ENCODE peak calls at places on chromosome 17, in ten cellular contexts. Q, A, I, M, C, W, E, J, S and L are unnamed samples.

GRCh38 chr17:14157822-14158221 is 78.8 kb downstream of the CDRT15 start:
- DNase-seq in Q (no peak), A (no peak), I (no peak), M (no peak), C (no peak), W (no peak), E (no peak), J (no peak), S (no peak), L (no peak)

GRCh38 chr17:37488607-37489196 is 989 bp upstream of the DUSP14 start:
- DNase-seq in Q (peak), A (peak), I (peak), M (peak), C (peak), W (peak), E (no peak), J (peak), S (peak), L (no peak)

GRCh38 chr17:46964315-46965265 is 14.5 kb downstream of the RPRML start:
- DNase-seq in Q (peak), A (no peak), I (no peak), M (no peak), C (peak), W (peak), E (peak), J (no peak), S (no peak), L (no peak)

GRCh38 chr17:29115906-29116651 is 64.1 kb downstream of the MYO18A start:
- DNase-seq in Q (no peak), A (no peak), I (peak), M (no peak), C (peak), W (peak), E (peak), J (no peak), S (no peak), L (peak)

GRCh38 chr17:60522889-60523626 is 3.0 kb downstream of the APPBP2 start:
- DNase-seq in Q (no peak), A (no peak), I (no peak), M (no peak), C (no peak), W (peak), E (peak), J (no peak), S (no peak), L (no peak)

GRCh38 chr17:35890774-35891155 is 10.6 kb upstream of the CCL5 start:
- DNase-seq in Q (no peak), A (no peak), I (peak), M (no peak), C (no peak), W (no peak), E (no peak), J (no peak), S (no peak), L (peak)

GRCh38 chr17:58741121-58741625 is 14.5 kb upstream of the PPM1E start:
- DNase-seq in Q (no peak), A (no peak), I (no peak), M (no peak), C (no peak), W (peak), E (no peak), J (no peak), S (no peak), L (no peak)

GRCh38 chr17:8019161-8019560 is 16.7 kb downstream of the GUCY2D start:
- DNase-seq in Q (no peak), A (no peak), I (no peak), M (no peak), C (peak), W (no peak), E (no peak), J (no peak), S (no peak), L (no peak)

GRCh38 chr17:17151962-17152361 is 54.2 kb downstream of the PLD6 start:
- DNase-seq in Q (peak), A (peak), I (peak), M (peak), C (no peak), W (peak), E (no peak), J (peak), S (peak), L (no peak)

GRCh38 chr17:7703584-7704574 is 1.1 kb upstream of the EFNB3 start:
- DNase-seq in Q (peak), A (peak), I (peak), M (no peak), C (peak), W (peak), E (peak), J (no peak), S (peak), L (peak)

GRCh38 chr17:46794318-46794717 is 24.2 kb downstream of the WNT3 start:
- DNase-seq in Q (no peak), A (no peak), I (no peak), M (no peak), C (no peak), W (no peak), E (no peak), J (no peak), S (no peak), L (no peak)

GRCh38 chr17:49090885-49091594 is 41.5 kb upstream of the B4GALNT2 start:
- DNase-seq in Q (no peak), A (no peak), I (no peak), M (no peak), C (no peak), W (no peak), E (no peak), J (no peak), S (no peak), L (no peak)

GRCh38 chr17:69960755-69961154 is 114.3 kb upstream of the KCNJ16 start:
- DNase-seq in Q (no peak), A (peak), I (peak), M (peak), C (no peak), W (no peak), E (no peak), J (peak), S (peak), L (no peak)

GRCh38 chr17:75345514-75346167 is 56.4 kb upstream of the SLC25A19 start:
- DNase-seq in Q (no peak), A (no peak), I (no peak), M (no peak), C (peak), W (no peak), E (no peak), J (no peak), S (no peak), L (peak)

GRCh38 chr17:1082579-1082978 is 85.7 kb downstream of the TIMM22 start:
- DNase-seq in Q (no peak), A (no peak), I (peak), M (no peak), C (no peak), W (no peak), E (no peak), J (no peak), S (no peak), L (no peak)

GRCh38 chr17:56754523-56755208 is 79.1 kb downstream of the C17orf67 start:
- DNase-seq in Q (peak), A (no peak), I (no peak), M (no peak), C (peak), W (peak), E (no peak), J (no peak), S (no peak), L (peak)

GRCh38 chr17:75697651-75698291 is 23.5 kb upstream of the ITGB4 start:
- DNase-seq in Q (no peak), A (no peak), I (peak), M (no peak), C (no peak), W (no peak), E (no peak), J (no peak), S (no peak), L (no peak)

GRCh38 chr17:64694207-64694606 is 32.1 kb upstream of the SMURF2 start:
- DNase-seq in Q (peak), A (peak), I (peak), M (peak), C (no peak), W (peak), E (no peak), J (peak), S (peak), L (no peak)

GRCh38 chr17:6938637-6939036 is 57.2 kb upstream of the ALOX12 start:
- DNase-seq in Q (no peak), A (no peak), I (no peak), M (no peak), C (no peak), W (no peak), E (no peak), J (no peak), S (no peak), L (peak)

GRCh38 chr17:31052187-31052889 is 42.4 kb upstream of the NF1 start:
- DNase-seq in Q (peak), A (peak), I (peak), M (peak), C (no peak), W (peak), E (no peak), J (peak), S (no peak), L (no peak)

GRCh38 chr17:29569245-29569950 is 897 bp downstream of the TP53I13 start:
- DNase-seq in Q (no peak), A (peak), I (no peak), M (peak), C (peak), W (no peak), E (no peak), J (no peak), S (no peak), L (no peak)

GRCh38 chr17:2433696-2434095 is 32.8 kb upstream of the MNT start:
- DNase-seq in Q (peak), A (no peak), I (no peak), M (no peak), C (peak), W (no peak), E (no peak), J (no peak), S (no peak), L (no peak)

GRCh38 chr17:65137076-65137935 is at the start of gene RGS9:
- DNase-seq in Q (peak), A (peak), I (peak), M (peak), C (peak), W (peak), E (peak), J (peak), S (peak), L (peak)

DNA sequence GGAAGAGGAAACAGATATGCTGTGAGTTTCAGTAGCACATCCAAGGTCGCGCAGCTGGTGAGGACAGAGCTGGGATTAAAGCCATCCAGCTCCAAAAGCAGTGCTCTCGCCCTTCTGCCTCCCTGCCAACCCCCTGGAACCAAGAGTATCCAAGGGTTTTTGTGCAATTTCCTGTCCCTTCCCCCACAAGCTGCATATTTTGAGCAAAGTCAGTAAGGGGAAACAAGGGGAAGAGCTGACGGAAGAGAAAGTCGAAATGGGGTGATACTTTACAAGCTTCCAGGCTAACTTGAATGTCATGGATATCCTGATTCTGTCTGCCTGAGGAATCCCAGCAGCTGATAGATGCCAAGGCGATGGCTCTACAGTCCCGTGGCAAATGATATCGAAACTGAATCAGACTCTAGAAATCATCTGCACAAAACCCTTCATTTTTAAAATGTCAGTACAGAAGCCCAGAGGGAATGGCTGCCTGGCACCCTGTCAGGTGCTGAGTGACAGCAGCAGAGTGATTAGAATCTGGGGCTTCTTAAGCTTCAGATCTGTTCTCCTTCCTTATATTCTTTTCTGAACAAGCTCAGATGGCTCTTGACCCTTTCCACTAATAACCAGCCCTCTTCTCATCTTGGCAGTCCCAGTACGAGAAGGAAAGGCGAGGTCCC is 42.9 kb upstream of the TEKT3 start:
- DNase-seq in Q (no peak), A (peak), I (no peak), M (peak), C (no peak), W (peak), E (no peak), J (peak), S (no peak), L (no peak)
- H3K4me3 ChIP-seq in Q (peak), A (no peak), I (no peak), M (peak), C (no peak), W (peak), E (no peak), J (peak), S (peak), L (no peak)

DNA sequence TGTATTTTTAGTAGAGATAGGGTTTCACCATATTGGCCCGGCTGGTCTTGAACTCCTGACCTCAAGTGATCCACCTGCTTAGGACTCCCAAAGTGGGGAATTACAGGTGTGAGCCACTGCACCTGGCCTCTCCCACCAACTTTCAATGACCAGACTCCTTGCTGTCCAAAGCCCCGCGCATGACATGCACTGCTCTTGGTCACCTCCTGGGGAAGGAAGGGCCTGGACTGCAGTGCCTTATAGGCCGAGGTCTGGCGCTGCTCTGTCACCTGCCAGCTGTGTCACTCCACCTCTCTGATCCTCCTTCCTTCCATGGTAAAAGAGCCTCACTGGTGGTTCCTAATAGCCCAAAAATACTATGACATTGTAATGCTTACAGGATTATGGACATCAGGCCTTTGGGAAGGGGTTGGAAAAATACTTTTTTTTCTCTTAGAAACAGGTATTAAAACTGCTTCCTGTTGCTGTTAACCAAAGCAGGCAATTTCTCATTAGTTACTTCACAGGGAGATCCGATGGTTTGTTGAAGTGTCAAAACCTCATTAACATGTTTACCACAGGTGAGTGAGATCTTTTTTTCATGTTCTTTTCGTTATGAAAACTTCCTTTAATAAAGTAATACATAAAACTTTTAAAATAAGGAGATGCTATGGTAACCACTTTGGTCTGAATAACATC is 35.4 kb downstream of the GRB7 start:
- DNase-seq in Q (no peak), A (no peak), I (no peak), M (no peak), C (no peak), W (no peak), E (no peak), J (no peak), S (no peak), L (no peak)
- H3K4me3 ChIP-seq in Q (no peak), A (no peak), I (no peak), M (no peak), C (no peak), W (no peak), E (no peak), J (no peak), S (no peak), L (no peak)

GRCh38 chr17:79428988-79429387 is 181.9 kb downstream of the RBFOX3 start:
- DNase-seq in Q (no peak), A (no peak), I (no peak), M (no peak), C (no peak), W (no peak), E (no peak), J (no peak), S (no peak), L (no peak)

GRCh38 chr17:79429864-79430494 is 180.9 kb downstream of the RBFOX3 start:
- DNase-seq in Q (no peak), A (no peak), I (no peak), M (no peak), C (no peak), W (no peak), E (no peak), J (no peak), S (no peak), L (no peak)

GRCh38 chr17:79424471-79425185 is 186.2 kb downstream of the RBFOX3 start:
- DNase-seq in Q (no peak), A (no peak), I (no peak), M (no peak), C (no peak), W (no peak), E (no peak), J (no peak), S (no peak), L (no peak)

GRCh38 chr17:79425686-79426085 is 185.2 kb downstream of the RBFOX3 start:
- DNase-seq in Q (no peak), A (no peak), I (no peak), M (no peak), C (no peak), W (no peak), E (no peak), J (no peak), S (no peak), L (no peak)

DNA sequence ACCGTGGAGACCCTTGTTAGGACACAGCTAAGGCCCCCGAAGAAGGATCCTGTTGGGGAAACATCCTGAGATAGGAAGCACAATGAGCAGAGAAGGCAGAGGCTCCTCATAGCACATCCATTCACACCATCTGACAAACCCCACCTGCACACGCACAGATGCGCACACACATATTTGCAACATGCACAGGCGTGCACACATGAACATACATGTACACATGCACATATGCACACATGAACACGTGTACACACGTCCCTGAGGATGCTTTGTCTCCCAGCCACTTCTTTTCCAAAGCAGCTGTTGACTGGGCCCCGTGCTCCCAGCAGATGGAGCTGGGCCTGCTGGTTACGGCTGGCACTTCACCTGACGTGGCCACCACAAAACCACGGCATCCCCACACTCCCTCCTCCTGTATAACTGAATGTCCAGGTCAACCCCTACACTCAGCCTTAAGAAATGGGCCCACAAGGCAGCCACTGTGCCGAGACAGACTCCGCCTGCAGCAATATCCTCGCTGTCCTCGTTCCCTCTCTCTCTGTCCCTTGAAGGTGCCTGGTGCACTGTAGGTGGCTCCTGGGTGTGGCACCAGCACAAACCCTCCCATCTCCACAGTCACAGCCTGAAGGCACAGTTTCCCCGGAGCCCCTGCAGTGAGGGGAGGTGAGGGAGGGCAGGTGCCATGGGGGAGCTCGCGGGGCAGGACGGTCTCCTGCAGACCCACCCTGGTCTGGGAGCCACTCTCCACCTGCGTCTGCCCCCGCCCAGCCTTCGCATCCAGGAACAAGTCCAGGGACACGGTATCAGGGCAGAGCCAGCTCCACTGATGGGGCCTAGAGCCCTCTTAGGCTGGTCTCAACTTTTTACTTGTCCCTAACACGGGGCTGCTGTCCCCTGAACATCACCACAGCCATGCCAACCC is 183.0 kb downstream of the RBFOX3 start:
- DNase-seq in Q (no peak), A (no peak), I (no peak), M (no peak), C (no peak), W (no peak), E (no peak), J (no peak), S (no peak), L (no peak)
- H3K4me3 ChIP-seq in Q (no peak), A (no peak), I (no peak), M (no peak), C (no peak), W (no peak), E (no peak), J (no peak), S (no peak), L (no peak)

GRCh38 chr17:40577611-40578065 is 12.4 kb upstream of the CCR7 start:
- DNase-seq in Q (no peak), A (no peak), I (no peak), M (no peak), C (no peak), W (no peak), E (no peak), J (no peak), S (no peak), L (no peak)
- H3K4me3 ChIP-seq in Q (no peak), A (no peak), I (no peak), M (no peak), C (no peak), W (no peak), E (no peak), J (no peak), S (no peak), L (no peak)

DNA sequence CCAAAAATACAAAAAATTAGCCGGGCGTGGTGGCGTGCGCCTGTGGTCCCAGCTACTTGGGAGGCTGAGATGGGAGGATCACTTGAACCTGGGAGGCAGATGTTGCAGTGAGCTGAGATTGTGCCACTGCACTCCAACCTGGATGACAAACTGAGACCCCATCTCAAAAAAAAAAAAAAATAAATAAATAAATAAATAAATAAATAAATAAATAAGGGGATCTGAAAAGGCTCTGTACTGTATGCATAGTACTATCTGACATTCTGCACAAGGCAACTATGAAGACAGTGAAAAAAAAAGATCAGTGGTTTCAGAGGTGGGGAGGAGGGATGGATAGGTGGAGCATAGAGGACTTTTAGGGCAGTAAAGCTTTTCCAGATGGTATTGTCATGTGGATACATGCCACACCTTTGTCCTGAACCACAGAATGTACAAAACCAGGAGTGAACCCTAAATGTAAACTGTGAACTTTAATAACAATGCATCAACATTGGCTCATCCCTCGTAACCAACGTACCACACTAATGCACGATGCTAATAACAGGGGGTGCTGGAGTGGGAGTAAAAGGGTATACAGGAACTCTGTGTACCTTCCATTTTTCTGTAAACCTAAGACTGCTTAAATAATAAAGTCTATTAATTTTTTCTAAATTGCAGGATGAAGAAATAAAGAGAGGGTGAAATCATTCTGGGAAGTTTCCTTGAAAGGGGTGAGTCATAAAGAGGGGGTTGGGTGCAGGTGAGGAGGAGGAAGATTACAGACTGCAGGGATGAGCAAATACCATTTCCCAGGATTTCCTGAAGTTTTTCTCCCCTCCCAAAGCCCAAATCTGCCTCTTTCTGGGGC is 155.8 kb upstream of the SDK2 start:
- DNase-seq in Q (no peak), A (no peak), I (no peak), M (no peak), C (no peak), W (no peak), E (no peak), J (no peak), S (no peak), L (no peak)
- H3K4me3 ChIP-seq in Q (no peak), A (no peak), I (no peak), M (no peak), C (no peak), W (no peak), E (no peak), J (no peak), S (no peak), L (no peak)